ENCODE peak calls at places on chromosomes 6 and 20, in six cellular contexts. One of them, this sample, is unnamed.

GRCh38 chr6:148509789-148510581 is 167.3 kb downstream of the SASH1 start:
- DNase-seq in activated effector memory CD4-positive, alpha-beta T cell treated with anti-CD3 and anti-CD28 coated beads, Interleukin-2, amount 50 U/mL, for 16 hours: no peak
- DNase-seq in activated naive CD8-positive, alpha-beta T cell treated with anti-CD3 and anti-CD28 coated beads for 36 hours: no peak
- DNase-seq in fibroblast of pulmonary artery: peak
- DNase-seq in nucleus accumbens: peak
- DNase-seq in cardiac fibroblast: peak
- DNase-seq in this sample: peak

GRCh38 chr6:15907914-15908518 is 220.9 kb upstream of the MYLIP start:
- DNase-seq in nucleus accumbens: no peak
- DNase-seq in cardiac fibroblast: no peak
- DNase-seq in activated effector memory CD4-positive, alpha-beta T cell treated with anti-CD3 and anti-CD28 coated beads, Interleukin-2, amount 50 U/mL, for 16 hours: no peak
- DNase-seq in activated naive CD8-positive, alpha-beta T cell treated with anti-CD3 and anti-CD28 coated beads for 36 hours: no peak
- DNase-seq in fibroblast of pulmonary artery: no peak
- DNase-seq in this sample: no peak

GRCh38 chr20:45337367-45338120 is 10.7 kb downstream of the SDC4 start:
- DNase-seq in activated effector memory CD4-positive, alpha-beta T cell treated with anti-CD3 and anti-CD28 coated beads, Interleukin-2, amount 50 U/mL, for 16 hours: no peak
- DNase-seq in cardiac fibroblast: peak
- DNase-seq in nucleus accumbens: peak
- DNase-seq in activated naive CD8-positive, alpha-beta T cell treated with anti-CD3 and anti-CD28 coated beads for 36 hours: no peak
- DNase-seq in fibroblast of pulmonary artery: peak
- DNase-seq in this sample: no peak

GRCh38 chr20:24969203-24970029 is 20.3 kb downstream of the CST7 start:
- DNase-seq in nucleus accumbens: no peak
- DNase-seq in cardiac fibroblast: no peak
- DNase-seq in activated naive CD8-positive, alpha-beta T cell treated with anti-CD3 and anti-CD28 coated beads for 36 hours: no peak
- DNase-seq in fibroblast of pulmonary artery: no peak
- DNase-seq in activated effector memory CD4-positive, alpha-beta T cell treated with anti-CD3 and anti-CD28 coated beads, Interleukin-2, amount 50 U/mL, for 16 hours: no peak
- DNase-seq in this sample: no peak

GRCh38 chr6:63839485-63839884 is 203.9 kb downstream of the PHF3 start:
- DNase-seq in activated effector memory CD4-positive, alpha-beta T cell treated with anti-CD3 and anti-CD28 coated beads, Interleukin-2, amount 50 U/mL, for 16 hours: no peak
- DNase-seq in fibroblast of pulmonary artery: peak
- DNase-seq in cardiac fibroblast: peak
- DNase-seq in nucleus accumbens: no peak
- DNase-seq in activated naive CD8-positive, alpha-beta T cell treated with anti-CD3 and anti-CD28 coated beads for 36 hours: no peak
- DNase-seq in this sample: no peak

GRCh38 chr6:16897669-16898068 is 136.4 kb upstream of the ATXN1 start:
- DNase-seq in activated naive CD8-positive, alpha-beta T cell treated with anti-CD3 and anti-CD28 coated beads for 36 hours: no peak
- DNase-seq in activated effector memory CD4-positive, alpha-beta T cell treated with anti-CD3 and anti-CD28 coated beads, Interleukin-2, amount 50 U/mL, for 16 hours: no peak
- DNase-seq in cardiac fibroblast: no peak
- DNase-seq in fibroblast of pulmonary artery: no peak
- DNase-seq in nucleus accumbens: no peak
- DNase-seq in this sample: no peak

GRCh38 chr20:3371757-3372156 is 35.7 kb downstream of the DNAAF9 start:
- DNase-seq in cardiac fibroblast: no peak
- DNase-seq in activated effector memory CD4-positive, alpha-beta T cell treated with anti-CD3 and anti-CD28 coated beads, Interleukin-2, amount 50 U/mL, for 16 hours: no peak
- DNase-seq in activated naive CD8-positive, alpha-beta T cell treated with anti-CD3 and anti-CD28 coated beads for 36 hours: no peak
- DNase-seq in nucleus accumbens: no peak
- DNase-seq in fibroblast of pulmonary artery: no peak
- DNase-seq in this sample: no peak

GRCh38 chr6:89311853-89312531 is 3.1 kb downstream of the GABRR2 start:
- DNase-seq in activated naive CD8-positive, alpha-beta T cell treated with anti-CD3 and anti-CD28 coated beads for 36 hours: no peak
- DNase-seq in activated effector memory CD4-positive, alpha-beta T cell treated with anti-CD3 and anti-CD28 coated beads, Interleukin-2, amount 50 U/mL, for 16 hours: no peak
- DNase-seq in cardiac fibroblast: peak
- DNase-seq in nucleus accumbens: peak
- DNase-seq in fibroblast of pulmonary artery: peak
- DNase-seq in this sample: peak

GRCh38 chr20:35166242-35166830 is 5.5 kb upstream of the PROCR start:
- DNase-seq in activated naive CD8-positive, alpha-beta T cell treated with anti-CD3 and anti-CD28 coated beads for 36 hours: no peak
- DNase-seq in cardiac fibroblast: peak
- DNase-seq in fibroblast of pulmonary artery: peak
- DNase-seq in nucleus accumbens: peak
- DNase-seq in activated effector memory CD4-positive, alpha-beta T cell treated with anti-CD3 and anti-CD28 coated beads, Interleukin-2, amount 50 U/mL, for 16 hours: no peak
- DNase-seq in this sample: peak

GRCh38 chr20:36861875-36862801 is 13.8 kb upstream of the TLDC2 start:
- DNase-seq in fibroblast of pulmonary artery: peak
- DNase-seq in nucleus accumbens: peak
- DNase-seq in activated naive CD8-positive, alpha-beta T cell treated with anti-CD3 and anti-CD28 coated beads for 36 hours: no peak
- DNase-seq in cardiac fibroblast: peak
- DNase-seq in activated effector memory CD4-positive, alpha-beta T cell treated with anti-CD3 and anti-CD28 coated beads, Interleukin-2, amount 50 U/mL, for 16 hours: no peak
- DNase-seq in this sample: peak

GRCh38 chr20:45975686-45976085 is 3.7 kb upstream of the ZNF335 start:
- DNase-seq in nucleus accumbens: no peak
- DNase-seq in fibroblast of pulmonary artery: no peak
- DNase-seq in activated naive CD8-positive, alpha-beta T cell treated with anti-CD3 and anti-CD28 coated beads for 36 hours: no peak
- DNase-seq in activated effector memory CD4-positive, alpha-beta T cell treated with anti-CD3 and anti-CD28 coated beads, Interleukin-2, amount 50 U/mL, for 16 hours: no peak
- DNase-seq in cardiac fibroblast: no peak
- DNase-seq in this sample: no peak

GRCh38 chr6:88983532-88983931 is 20.1 kb upstream of the RNGTT start:
- DNase-seq in fibroblast of pulmonary artery: peak
- DNase-seq in cardiac fibroblast: peak
- DNase-seq in nucleus accumbens: no peak
- DNase-seq in activated effector memory CD4-positive, alpha-beta T cell treated with anti-CD3 and anti-CD28 coated beads, Interleukin-2, amount 50 U/mL, for 16 hours: no peak
- DNase-seq in activated naive CD8-positive, alpha-beta T cell treated with anti-CD3 and anti-CD28 coated beads for 36 hours: peak
- DNase-seq in this sample: peak

GRCh38 chr6:144338474-144338873 is 53.3 kb downstream of the UTRN start:
- DNase-seq in activated effector memory CD4-positive, alpha-beta T cell treated with anti-CD3 and anti-CD28 coated beads, Interleukin-2, amount 50 U/mL, for 16 hours: no peak
- DNase-seq in cardiac fibroblast: no peak
- DNase-seq in nucleus accumbens: no peak
- DNase-seq in fibroblast of pulmonary artery: no peak
- DNase-seq in activated naive CD8-positive, alpha-beta T cell treated with anti-CD3 and anti-CD28 coated beads for 36 hours: no peak
- DNase-seq in this sample: no peak

GRCh38 chr6:139508576-139508975 is 134.1 kb upstream of the CITED2 start:
- DNase-seq in nucleus accumbens: no peak
- DNase-seq in cardiac fibroblast: no peak
- DNase-seq in fibroblast of pulmonary artery: no peak
- DNase-seq in activated naive CD8-positive, alpha-beta T cell treated with anti-CD3 and anti-CD28 coated beads for 36 hours: no peak
- DNase-seq in activated effector memory CD4-positive, alpha-beta T cell treated with anti-CD3 and anti-CD28 coated beads, Interleukin-2, amount 50 U/mL, for 16 hours: no peak
- DNase-seq in this sample: no peak

GRCh38 chr20:11810316-11811130 is 107.2 kb upstream of the BTBD3 start:
- DNase-seq in activated naive CD8-positive, alpha-beta T cell treated with anti-CD3 and anti-CD28 coated beads for 36 hours: no peak
- DNase-seq in nucleus accumbens: no peak
- DNase-seq in cardiac fibroblast: peak
- DNase-seq in fibroblast of pulmonary artery: peak
- DNase-seq in activated effector memory CD4-positive, alpha-beta T cell treated with anti-CD3 and anti-CD28 coated beads, Interleukin-2, amount 50 U/mL, for 16 hours: no peak
- DNase-seq in this sample: no peak

GRCh38 chr6:64990652-64991304 is 716.2 kb downstream of the EYS start:
- DNase-seq in nucleus accumbens: no peak
- DNase-seq in activated effector memory CD4-positive, alpha-beta T cell treated with anti-CD3 and anti-CD28 coated beads, Interleukin-2, amount 50 U/mL, for 16 hours: no peak
- DNase-seq in activated naive CD8-positive, alpha-beta T cell treated with anti-CD3 and anti-CD28 coated beads for 36 hours: no peak
- DNase-seq in fibroblast of pulmonary artery: no peak
- DNase-seq in cardiac fibroblast: no peak
- DNase-seq in this sample: no peak

GRCh38 chr6:19866199-19866872 is 29.2 kb downstream of the ID4 start:
- DNase-seq in activated effector memory CD4-positive, alpha-beta T cell treated with anti-CD3 and anti-CD28 coated beads, Interleukin-2, amount 50 U/mL, for 16 hours: no peak
- DNase-seq in activated naive CD8-positive, alpha-beta T cell treated with anti-CD3 and anti-CD28 coated beads for 36 hours: no peak
- DNase-seq in nucleus accumbens: no peak
- DNase-seq in fibroblast of pulmonary artery: no peak
- DNase-seq in cardiac fibroblast: no peak
- DNase-seq in this sample: no peak

GRCh38 chr6:126261792-126262421 is 78.0 kb upstream of the CENPW start:
- DNase-seq in activated naive CD8-positive, alpha-beta T cell treated with anti-CD3 and anti-CD28 coated beads for 36 hours: no peak
- DNase-seq in activated effector memory CD4-positive, alpha-beta T cell treated with anti-CD3 and anti-CD28 coated beads, Interleukin-2, amount 50 U/mL, for 16 hours: no peak
- DNase-seq in fibroblast of pulmonary artery: no peak
- DNase-seq in nucleus accumbens: no peak
- DNase-seq in cardiac fibroblast: no peak
- DNase-seq in this sample: no peak

GRCh38 chr6:113982055-113982550 is 11.2 kb upstream of the HDAC2 start:
- DNase-seq in cardiac fibroblast: no peak
- DNase-seq in activated effector memory CD4-positive, alpha-beta T cell treated with anti-CD3 and anti-CD28 coated beads, Interleukin-2, amount 50 U/mL, for 16 hours: no peak
- DNase-seq in fibroblast of pulmonary artery: no peak
- DNase-seq in nucleus accumbens: no peak
- DNase-seq in activated naive CD8-positive, alpha-beta T cell treated with anti-CD3 and anti-CD28 coated beads for 36 hours: no peak
- DNase-seq in this sample: no peak